ENCODE peak calls at places on chromosomes 5 and 9, in eight cellular contexts. J is A172, F is mesothelial cell of epicardium, M is non-pigmented ciliary epithelial cell, V is iPS-NIHi11, O is Calu3, P is SK-MEL-5, B is AG10803. C is an unnamed sample.

GRCh38 chr5:77981820-77982219 is 205.7 kb upstream of the TBCA start:
- DNase-seq in M (no peak), O (no peak), B (no peak), F (no peak), P (peak), J (no peak), V (no peak), C (no peak)

GRCh38 chr5:177447066-177447610 is 524 bp downstream of the PRR7 start:
- DNase-seq in V (peak), P (peak), J (peak), O (peak), B (peak), F (no peak), M (no peak), C (peak)

GRCh38 chr9:115884846-115885245 is 268.7 kb upstream of the PAPPA start:
- DNase-seq in O (no peak), J (no peak), M (no peak), V (no peak), B (peak), P (no peak), F (no peak), C (no peak)

GRCh38 chr9:20981486-20981885 is 50.0 kb downstream of the HACD4 start:
- DNase-seq in B (peak), V (peak), F (peak), O (no peak), J (peak), P (no peak), M (peak), C (no peak)

GRCh38 chr5:127097288-127097687 is 24.0 kb upstream of the C5orf63 start:
- DNase-seq in F (no peak), M (no peak), V (no peak), O (no peak), B (no peak), J (no peak), P (peak), C (no peak)

GRCh38 chr5:112742424-112742823 is 4.7 kb downstream of the APC start:
- DNase-seq in M (no peak), P (peak), J (peak), V (no peak), B (no peak), F (no peak), O (no peak), C (no peak)

GRCh38 chr9:114037249-114037648 is 40.9 kb downstream of the AMBP start:
- DNase-seq in F (no peak), M (no peak), B (no peak), V (no peak), O (no peak), P (no peak), J (no peak), C (no peak)

GRCh38 chr5:116557669-116558271 is 16.9 kb downstream of the SEMA6A start:
- DNase-seq in F (no peak), O (peak), P (peak), M (no peak), B (peak), J (peak), V (no peak), C (no peak)

GRCh38 chr5:79750611-79751510 is 61.2 kb downstream of the CMYA5 start:
- DNase-seq in V (no peak), O (no peak), M (no peak), B (no peak), P (peak), J (no peak), F (no peak), C (no peak)

GRCh38 chr9:115746496-115746895 is 407.1 kb upstream of the PAPPA start:
- DNase-seq in P (no peak), F (no peak), M (peak), O (no peak), B (peak), J (no peak), V (no peak), C (no peak)

GRCh38 chr9:18504707-18505106 is 30.8 kb downstream of the ADAMTSL1 start:
- DNase-seq in V (peak), M (no peak), O (no peak), B (no peak), P (no peak), J (no peak), F (no peak), C (no peak)

GRCh38 chr9:31272456-31273295 is 1111.8 kb upstream of the ACO1 start:
- DNase-seq in P (no peak), M (no peak), B (no peak), O (peak), V (no peak), J (peak), F (no peak), C (no peak)

GRCh38 chr9:124297553-124297905 is 39.8 kb downstream of the NEK6 start:
- DNase-seq in F (peak), J (peak), V (peak), P (peak), B (peak), M (peak), O (peak), C (no peak)

C was measured in activated CD8-positive, alpha-beta T cell treated with anti-CD3 and anti-CD28 coated beads, Interleukin-2, amount 10 ng/mL, durations not matched to agents 7 days and 5 days.